ENCODE peak calls at places on chromosomes 2 and 18, in seven cellular contexts. One of them, this sample, is unnamed.

GRCh38 chr2:156333274-156333950 is 891 bp upstream of the NR4A2 start:
- DNase-seq in body of pancreas: no peak
- DNase-seq in neural progenitor cell: no peak
- DNase-seq in sigmoid colon: no peak
- DNase-seq in lower lobe of right lung: peak; percentile 88
- DNase-seq in brain microvascular endothelial cell: peak; percentile 43
- DNase-seq in epithelial cell of esophagus: peak; percentile 51
- DNase-seq in this sample: peak; percentile 82

GRCh38 chr18:50469380-50469781 is 90.5 kb upstream of the MAPK4 start:
- DNase-seq in neural progenitor cell: no peak
- DNase-seq in brain microvascular endothelial cell: no peak
- DNase-seq in sigmoid colon: no peak
- DNase-seq in epithelial cell of esophagus: no peak
- DNase-seq in body of pancreas: no peak
- DNase-seq in lower lobe of right lung: no peak
- DNase-seq in this sample: peak; percentile 46

GRCh38 chr2:232458661-232459418 is 2.9 kb downstream of the ALPI start:
- DNase-seq in epithelial cell of esophagus: no peak
- DNase-seq in neural progenitor cell: no peak
- DNase-seq in brain microvascular endothelial cell: no peak
- DNase-seq in lower lobe of right lung: peak; percentile 38
- DNase-seq in sigmoid colon: peak; percentile 40
- DNase-seq in body of pancreas: no peak
- DNase-seq in this sample: no peak

GRCh38 chr2:126796931-126797621 is 101.6 kb upstream of the TEX51 start:
- DNase-seq in epithelial cell of esophagus: no peak
- DNase-seq in body of pancreas: no peak
- DNase-seq in sigmoid colon: peak; percentile 24
- DNase-seq in neural progenitor cell: no peak
- DNase-seq in brain microvascular endothelial cell: no peak
- DNase-seq in lower lobe of right lung: no peak
- DNase-seq in this sample: no peak

GRCh38 chr2:171180229-171180937 is 19.7 kb upstream of the TLK1 start:
- DNase-seq in neural progenitor cell: no peak
- DNase-seq in lower lobe of right lung: no peak
- DNase-seq in epithelial cell of esophagus: peak; percentile 55
- DNase-seq in sigmoid colon: no peak
- DNase-seq in body of pancreas: no peak
- DNase-seq in brain microvascular endothelial cell: no peak
- DNase-seq in this sample: no peak

GRCh38 chr18:24465491-24465890 is 5.1 kb downstream of the HRH4 start:
- DNase-seq in lower lobe of right lung: no peak
- DNase-seq in sigmoid colon: no peak
- DNase-seq in brain microvascular endothelial cell: no peak
- DNase-seq in neural progenitor cell: no peak
- DNase-seq in body of pancreas: no peak
- DNase-seq in epithelial cell of esophagus: no peak
- DNase-seq in this sample: no peak

GRCh38 chr2:204228169-204228940 is 291.8 kb downstream of the ICOS start:
- DNase-seq in sigmoid colon: no peak
- DNase-seq in epithelial cell of esophagus: no peak
- DNase-seq in brain microvascular endothelial cell: no peak
- DNase-seq in neural progenitor cell: peak; percentile 92
- DNase-seq in lower lobe of right lung: no peak
- DNase-seq in body of pancreas: no peak
- DNase-seq in this sample: no peak

GRCh38 chr2:65742977-65743376 is 310.6 kb upstream of the SPRED2 start:
- DNase-seq in neural progenitor cell: no peak
- DNase-seq in brain microvascular endothelial cell: no peak
- DNase-seq in sigmoid colon: no peak
- DNase-seq in epithelial cell of esophagus: no peak
- DNase-seq in lower lobe of right lung: no peak
- DNase-seq in body of pancreas: no peak
- DNase-seq in this sample: no peak

GRCh38 chr2:67309281-67309680 is 87.9 kb upstream of the ETAA1 start:
- DNase-seq in body of pancreas: peak; percentile 32
- DNase-seq in epithelial cell of esophagus: peak; percentile 50
- DNase-seq in brain microvascular endothelial cell: no peak
- DNase-seq in neural progenitor cell: no peak
- DNase-seq in sigmoid colon: no peak
- DNase-seq in lower lobe of right lung: no peak
- DNase-seq in this sample: no peak

GRCh38 chr2:237696471-237696870 is 69.1 kb downstream of the LRRFIP1 start:
- DNase-seq in sigmoid colon: no peak
- DNase-seq in lower lobe of right lung: no peak
- DNase-seq in neural progenitor cell: no peak
- DNase-seq in brain microvascular endothelial cell: no peak
- DNase-seq in epithelial cell of esophagus: no peak
- DNase-seq in body of pancreas: no peak
- DNase-seq in this sample: no peak

GRCh38 chr18:72878143-72878542 is 10.4 kb upstream of the NETO1 start:
- DNase-seq in sigmoid colon: no peak
- DNase-seq in neural progenitor cell: no peak
- DNase-seq in brain microvascular endothelial cell: no peak
- DNase-seq in lower lobe of right lung: no peak
- DNase-seq in body of pancreas: no peak
- DNase-seq in epithelial cell of esophagus: no peak
- DNase-seq in this sample: no peak

GRCh38 chr2:65501074-65501473 is 68.7 kb upstream of the SPRED2 start:
- DNase-seq in brain microvascular endothelial cell: no peak
- DNase-seq in neural progenitor cell: no peak
- DNase-seq in sigmoid colon: no peak
- DNase-seq in lower lobe of right lung: no peak
- DNase-seq in body of pancreas: no peak
- DNase-seq in epithelial cell of esophagus: no peak
- DNase-seq in this sample: no peak

GRCh38 chr2:23602113-23602512 is 217.1 kb downstream of the KLHL29 start:
- DNase-seq in sigmoid colon: peak; percentile 98
- DNase-seq in epithelial cell of esophagus: peak; percentile 73
- DNase-seq in body of pancreas: no peak
- DNase-seq in neural progenitor cell: no peak
- DNase-seq in lower lobe of right lung: no peak
- DNase-seq in brain microvascular endothelial cell: peak; percentile 86
- DNase-seq in this sample: peak; percentile 90

GRCh38 chr2:105824446-105824845 is 79.7 kb downstream of the NCK2 start:
- DNase-seq in brain microvascular endothelial cell: no peak
- DNase-seq in neural progenitor cell: no peak
- DNase-seq in epithelial cell of esophagus: no peak
- DNase-seq in body of pancreas: no peak
- DNase-seq in sigmoid colon: no peak
- DNase-seq in lower lobe of right lung: no peak
- DNase-seq in this sample: no peak

GRCh38 chr2:104109356-104109755 is 744.6 kb upstream of the POU3F3 start:
- DNase-seq in epithelial cell of esophagus: no peak
- DNase-seq in neural progenitor cell: no peak
- DNase-seq in body of pancreas: no peak
- DNase-seq in sigmoid colon: no peak
- DNase-seq in brain microvascular endothelial cell: no peak
- DNase-seq in lower lobe of right lung: no peak
- DNase-seq in this sample: no peak

GRCh38 chr2:20917287-20917660 is 94.4 kb upstream of the LDAH start:
- DNase-seq in lower lobe of right lung: no peak
- DNase-seq in epithelial cell of esophagus: no peak
- DNase-seq in sigmoid colon: no peak
- DNase-seq in body of pancreas: no peak
- DNase-seq in neural progenitor cell: no peak
- DNase-seq in brain microvascular endothelial cell: no peak
- DNase-seq in this sample: no peak

GRCh38 chr18:37980556-37980955 is 415.0 kb upstream of the CELF4 start:
- DNase-seq in neural progenitor cell: no peak
- DNase-seq in lower lobe of right lung: no peak
- DNase-seq in epithelial cell of esophagus: no peak
- DNase-seq in sigmoid colon: no peak
- DNase-seq in brain microvascular endothelial cell: no peak
- DNase-seq in body of pancreas: no peak
- DNase-seq in this sample: no peak

GRCh38 chr18:62186656-62187542 is at the start of the genes PIGN and RELCH:
- DNase-seq in lower lobe of right lung: peak; percentile 95
- DNase-seq in epithelial cell of esophagus: peak; percentile 99
- DNase-seq in sigmoid colon: peak; percentile 98
- DNase-seq in neural progenitor cell: peak; percentile 99
- DNase-seq in body of pancreas: peak; percentile 97
- DNase-seq in brain microvascular endothelial cell: peak; percentile 97
- DNase-seq in this sample: peak; percentile 99
- TF ChIP-seq CTCF in lower lobe of right lung: no peak
- TF ChIP-seq CTCF in epithelial cell of esophagus: no peak
- TF ChIP-seq CTCF in sigmoid colon: no peak
- TF ChIP-seq CTCF in neural progenitor cell: no peak
- TF ChIP-seq CTCF in body of pancreas: no peak
- TF ChIP-seq CTCF in brain microvascular endothelial cell: no peak
- TF ChIP-seq CTCF in this sample: no peak

GRCh38 chr2:73268368-73268830 is 15.9 kb downstream of the FBXO41 start:
- DNase-seq in neural progenitor cell: no peak
- DNase-seq in epithelial cell of esophagus: no peak
- DNase-seq in lower lobe of right lung: no peak
- DNase-seq in brain microvascular endothelial cell: no peak
- DNase-seq in sigmoid colon: no peak
- DNase-seq in body of pancreas: no peak
- DNase-seq in this sample: no peak

GRCh38 chr2:73269686-73270465 is 14.4 kb downstream of the FBXO41 start:
- DNase-seq in epithelial cell of esophagus: no peak
- DNase-seq in body of pancreas: no peak
- DNase-seq in lower lobe of right lung: no peak
- DNase-seq in sigmoid colon: no peak
- DNase-seq in brain microvascular endothelial cell: no peak
- DNase-seq in neural progenitor cell: no peak
- DNase-seq in this sample: no peak

GRCh38 chr2:73267008-73267407 is 17.3 kb downstream of the FBXO41 start:
- DNase-seq in lower lobe of right lung: no peak
- DNase-seq in brain microvascular endothelial cell: no peak
- DNase-seq in neural progenitor cell: no peak
- DNase-seq in body of pancreas: no peak
- DNase-seq in sigmoid colon: no peak
- DNase-seq in epithelial cell of esophagus: no peak
- DNase-seq in this sample: no peak

GRCh38 chr2:73266061-73266891 is 18.0 kb downstream of the FBXO41 start:
- DNase-seq in body of pancreas: no peak
- DNase-seq in lower lobe of right lung: no peak
- DNase-seq in brain microvascular endothelial cell: no peak
- DNase-seq in neural progenitor cell: no peak
- DNase-seq in epithelial cell of esophagus: peak; percentile 58
- DNase-seq in sigmoid colon: no peak
- DNase-seq in this sample: no peak

GRCh38 chr2:73268831-73269685 is 15.2 kb downstream of the FBXO41 start:
- DNase-seq in lower lobe of right lung: no peak
- DNase-seq in neural progenitor cell: peak; percentile 79
- DNase-seq in epithelial cell of esophagus: peak; percentile 77
- DNase-seq in body of pancreas: peak; percentile 81
- DNase-seq in brain microvascular endothelial cell: no peak
- DNase-seq in sigmoid colon: no peak
- DNase-seq in this sample: no peak
- TF ChIP-seq CTCF in lower lobe of right lung: no peak
- TF ChIP-seq CTCF in neural progenitor cell: peak; percentile 50
- TF ChIP-seq CTCF in epithelial cell of esophagus: peak; percentile 28
- TF ChIP-seq CTCF in body of pancreas: no peak
- TF ChIP-seq CTCF in brain microvascular endothelial cell: peak; percentile 29
- TF ChIP-seq CTCF in sigmoid colon: no peak
- TF ChIP-seq CTCF in this sample: no peak

DNA sequence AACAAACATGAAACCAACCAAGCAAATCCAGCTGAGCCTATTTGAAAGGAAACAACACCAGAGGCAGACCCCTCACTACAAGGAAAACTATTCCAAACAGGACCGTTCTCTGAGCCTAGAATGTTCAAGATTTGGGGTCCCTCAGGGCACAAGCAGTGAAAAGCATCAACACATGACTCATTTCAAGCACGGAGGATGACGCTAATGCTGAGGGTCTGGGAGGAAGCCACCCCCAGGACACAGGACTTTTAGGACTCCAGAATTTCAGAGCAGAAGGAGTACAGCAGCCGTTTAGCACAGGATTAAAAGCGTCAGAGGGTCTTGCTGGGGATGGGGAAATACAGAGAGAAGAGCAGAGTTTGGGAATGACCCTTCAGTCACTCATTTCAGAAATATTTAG is 168.9 kb downstream of the DLGAP1 start:
- DNase-seq in body of pancreas: no peak
- DNase-seq in brain microvascular endothelial cell: no peak
- DNase-seq in sigmoid colon: no peak
- DNase-seq in lower lobe of right lung: no peak
- DNase-seq in epithelial cell of esophagus: no peak
- DNase-seq in neural progenitor cell: no peak
- DNase-seq in this sample: no peak
- TF ChIP-seq CTCF in body of pancreas: no peak
- TF ChIP-seq CTCF in brain microvascular endothelial cell: no peak
- TF ChIP-seq CTCF in sigmoid colon: no peak
- TF ChIP-seq CTCF in lower lobe of right lung: no peak
- TF ChIP-seq CTCF in epithelial cell of esophagus: no peak
- TF ChIP-seq CTCF in neural progenitor cell: no peak
- TF ChIP-seq CTCF in this sample: no peak

GRCh38 chr2:30708491-30709290 is 98.6 kb downstream of the CAPN13 start:
- DNase-seq in epithelial cell of esophagus: peak; percentile 19
- DNase-seq in brain microvascular endothelial cell: peak; percentile 19
- DNase-seq in neural progenitor cell: no peak
- DNase-seq in body of pancreas: no peak
- DNase-seq in sigmoid colon: no peak
- DNase-seq in lower lobe of right lung: no peak
- DNase-seq in this sample: no peak
- TF ChIP-seq CTCF in epithelial cell of esophagus: peak; percentile 43
- TF ChIP-seq CTCF in brain microvascular endothelial cell: peak; percentile 54
- TF ChIP-seq CTCF in neural progenitor cell: peak; percentile 39
- TF ChIP-seq CTCF in body of pancreas: no peak
- TF ChIP-seq CTCF in sigmoid colon: peak; percentile 36
- TF ChIP-seq CTCF in lower lobe of right lung: peak; percentile 26
- TF ChIP-seq CTCF in this sample: peak; percentile 13

GRCh38 chr18:13572148-13572547 is 154.2 kb downstream of the FAM210A start:
- DNase-seq in epithelial cell of esophagus: no peak
- DNase-seq in body of pancreas: no peak
- DNase-seq in lower lobe of right lung: no peak
- DNase-seq in sigmoid colon: no peak
- DNase-seq in brain microvascular endothelial cell: no peak
- DNase-seq in neural progenitor cell: no peak
- DNase-seq in this sample: no peak
- TF ChIP-seq CTCF in epithelial cell of esophagus: no peak
- TF ChIP-seq CTCF in body of pancreas: no peak
- TF ChIP-seq CTCF in lower lobe of right lung: no peak
- TF ChIP-seq CTCF in sigmoid colon: no peak
- TF ChIP-seq CTCF in brain microvascular endothelial cell: no peak
- TF ChIP-seq CTCF in neural progenitor cell: no peak
- TF ChIP-seq CTCF in this sample: no peak